ENCODE peak calls at places on chromosomes 3 and 15, in six cellular contexts. E is HCT116, U is ovary, R is NB4, Q is Peyer's patch, Z is right lobe of liver. H is an unnamed sample.

GRCh38 chr3:74883690-74884089 is 269.2 kb upstream of the CNTN3 start:
- DNase-seq in E (no peak), U (no peak), R (peak), Q (no peak), Z (no peak), H (no peak)

GRCh38 chr15:79329186-79329611 is 18.3 kb downstream of the TMED3 start:
- DNase-seq in E (no peak), U (no peak), R (peak), Q (no peak), Z (no peak), H (no peak)

GRCh38 chr3:127860223-127860622 is 37.9 kb upstream of the MGLL start:
- DNase-seq in E (no peak), U (no peak), R (no peak), Q (no peak), Z (no peak), H (no peak)

GRCh38 chr3:36496734-36497133 is 116.4 kb downstream of the STAC start:
- DNase-seq in E (no peak), U (no peak), R (no peak), Q (no peak), Z (no peak), H (no peak)

GRCh38 chr15:100169615-100170279 is 172.0 kb downstream of the ADAMTS17 start:
- DNase-seq in E (no peak), U (no peak), R (no peak), Q (no peak), Z (no peak), H (no peak)

GRCh38 chr15:38514601-38515000 is 50.0 kb downstream of the RASGRP1 start:
- DNase-seq in E (no peak), U (no peak), R (no peak), Q (no peak), Z (no peak), H (no peak)

GRCh38 chr15:31128919-31129768 is 27.6 kb upstream of the TRPM1 start:
- DNase-seq in E (no peak), U (peak), R (peak), Q (peak), Z (peak), H (peak)

GRCh38 chr3:161343986-161344385 is 27.3 kb downstream of the SPTSSB start:
- DNase-seq in E (no peak), U (no peak), R (no peak), Q (no peak), Z (no peak), H (no peak)

GRCh38 chr3:71186816-71187215 is 396.7 kb downstream of the FOXP1 start:
- DNase-seq in E (no peak), U (no peak), R (no peak), Q (no peak), Z (peak), H (no peak)

GRCh38 chr15:61584410-61584809 is 355.3 kb upstream of the RORA start:
- DNase-seq in E (no peak), U (no peak), R (peak), Q (no peak), Z (no peak), H (no peak)

GRCh38 chr3:120349819-120350125 is 618 bp upstream of the LRRC58 start:
- DNase-seq in E (no peak), U (no peak), R (no peak), Q (no peak), Z (no peak), H (no peak)

GRCh38 chr3:191813245-191813644 is 352.3 kb downstream of the PYDC2 start:
- DNase-seq in E (no peak), U (no peak), R (no peak), Q (no peak), Z (no peak), H (no peak)

GRCh38 chr3:108450444-108450843 is 60.0 kb downstream of the MYH15 start:
- DNase-seq in E (no peak), U (no peak), R (no peak), Q (no peak), Z (no peak), H (no peak)

GRCh38 chr15:29690765-29691475 is 131.3 kb downstream of the TJP1 start:
- DNase-seq in E (no peak), U (no peak), R (no peak), Q (no peak), Z (no peak), H (no peak)

GRCh38 chr3:177729939-177730700 is 532.8 kb upstream of the TBL1XR1 start:
- DNase-seq in E (no peak), U (no peak), R (no peak), Q (no peak), Z (no peak), H (no peak)

GRCh38 chr15:92453611-92454010 is 59.9 kb downstream of the ST8SIA2 start:
- DNase-seq in E (no peak), U (no peak), R (no peak), Q (no peak), Z (no peak), H (no peak)

GRCh38 chr15:24777307-24777706 is 101.7 kb downstream of the NPAP1 start:
- DNase-seq in E (no peak), U (no peak), R (no peak), Q (no peak), Z (no peak), H (no peak)

GRCh38 chr15:70854669-70854976 is 666 bp upstream of the LARP6 start:
- DNase-seq in E (no peak), U (no peak), R (no peak), Q (no peak), Z (no peak), H (peak)

GRCh38 chr15:31485431-31485830 is 158.8 kb downstream of the KLF13 start:
- DNase-seq in E (no peak), U (no peak), R (no peak), Q (no peak), Z (no peak), H (no peak)

GRCh38 chr3:113963879-113964278 is 16.1 kb downstream of the ZDHHC23 start:
- DNase-seq in E (no peak), U (no peak), R (no peak), Q (no peak), Z (no peak), H (no peak)

GRCh38 chr3:129016725-129017530 is 15.8 kb downstream of the EFCC1 start:
- DNase-seq in E (no peak), U (no peak), R (peak), Q (peak), Z (no peak), H (no peak)

GRCh38 chr3:27485853-27486252 is 1.7 kb upstream of the SLC4A7 start:
- DNase-seq in E (no peak), U (no peak), R (no peak), Q (no peak), Z (no peak), H (no peak)

GRCh38 chr3:155535098-155535497 is 209.8 kb downstream of the PLCH1 start:
- DNase-seq in E (no peak), U (no peak), R (no peak), Q (no peak), Z (no peak), H (no peak)

GRCh38 chr3:122100591-122101491 is 45.7 kb downstream of the CD86 start:
- DNase-seq in E (no peak), U (no peak), R (no peak), Q (no peak), Z (no peak), H (peak)

GRCh38 chr15:101277943-101278564 is 769 bp upstream of the SELENOS start:
- DNase-seq in E (no peak), U (no peak), R (no peak), Q (no peak), Z (no peak), H (no peak)

GRCh38 chr15:101275018-101275417 is 2.3 kb downstream of the SELENOS start:
- DNase-seq in E (no peak), U (no peak), R (no peak), Q (no peak), Z (no peak), H (no peak)

GRCh38 chr15:101276501-101277037 is 716 bp downstream of the SELENOS start:
- DNase-seq in E (no peak), U (no peak), R (peak), Q (no peak), Z (no peak), H (no peak)

GRCh38 chr15:101280007-101280406 is 2.7 kb upstream of the SELENOS start:
- DNase-seq in E (no peak), U (no peak), R (no peak), Q (no peak), Z (no peak), H (no peak)

GRCh38 chr15:101277038-101277822 is at the start of gene SELENOS:
- DNase-seq in E (peak), U (peak), R (peak), Q (peak), Z (peak), H (peak)
- TF ChIP-seq POLR2A in E (peak), U (peak), R (peak), Q (peak), Z (peak), H (peak)

DNA sequence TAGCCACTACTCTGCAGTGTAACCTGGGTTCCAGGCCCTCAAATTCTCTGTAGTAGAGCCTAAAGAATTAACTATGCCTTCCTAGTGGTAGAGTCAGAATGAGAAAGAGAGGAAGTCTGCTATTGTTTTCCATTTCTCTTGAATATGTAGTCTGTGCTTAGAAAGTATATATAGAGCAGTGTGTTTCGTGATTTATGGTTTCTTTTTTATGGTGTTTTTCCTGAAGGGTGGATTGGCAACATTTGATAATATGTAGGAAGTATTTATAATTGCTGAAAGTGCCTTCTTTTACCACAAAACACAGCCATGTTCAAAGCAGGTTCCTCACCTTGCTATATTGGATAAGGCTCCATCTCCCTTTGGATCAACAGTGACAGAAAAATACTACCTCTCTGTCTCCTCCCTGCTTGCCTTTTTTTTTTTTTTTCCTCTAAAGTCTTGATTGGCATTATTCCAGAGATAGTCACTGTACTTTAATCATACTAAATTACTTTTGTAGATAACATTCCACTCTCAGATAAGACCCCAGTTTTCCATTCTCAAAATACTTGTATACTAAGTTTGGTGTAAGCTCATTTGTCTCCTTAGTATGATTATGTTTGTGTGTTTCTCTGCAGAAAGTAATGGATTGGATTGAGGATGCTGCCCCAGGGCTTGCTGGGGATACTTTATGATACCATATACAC is 47.8 kb downstream of the IQGAP1 start:
- DNase-seq in E (no peak), U (no peak), R (no peak), Q (no peak), Z (no peak), H (no peak)
- TF ChIP-seq POLR2A in E (no peak), U (no peak), R (no peak), Q (no peak), Z (no peak), H (no peak)

DNA sequence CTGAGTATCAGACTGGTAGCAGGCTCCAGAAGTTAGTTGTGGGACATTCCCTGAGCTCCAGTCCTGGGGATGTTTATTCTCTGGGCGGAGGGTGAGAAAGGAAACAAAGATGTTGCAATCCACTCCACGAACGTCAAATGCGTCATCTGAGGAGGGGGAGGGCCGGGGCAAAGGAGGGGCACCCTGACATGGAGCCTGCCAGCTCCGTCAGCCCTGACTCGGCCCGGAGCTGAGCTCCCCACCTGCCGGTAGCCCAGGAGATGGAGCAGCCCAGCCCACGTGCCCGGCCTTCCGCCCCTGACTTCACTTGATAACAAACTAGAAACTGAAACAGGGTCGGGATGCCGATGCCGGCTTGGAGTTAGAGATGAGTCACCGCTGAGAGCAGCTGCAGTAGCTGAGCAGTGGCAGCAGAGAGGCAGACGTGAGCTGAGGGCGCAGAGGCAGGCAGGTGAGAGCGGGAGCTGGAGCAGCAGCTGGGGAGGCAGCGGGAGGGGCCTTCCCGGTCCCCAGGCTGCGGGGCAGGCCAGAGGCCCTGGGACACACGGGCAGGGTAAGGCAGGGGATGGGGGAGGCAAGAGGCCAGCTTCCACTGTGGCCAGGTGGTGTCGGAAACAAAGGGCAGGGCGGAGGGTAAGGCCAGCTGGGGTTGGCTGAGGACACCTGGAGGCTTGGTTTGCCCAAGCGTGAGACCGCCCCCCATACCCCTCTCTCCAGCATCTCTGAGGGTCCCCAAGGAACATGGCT is at the start of gene ISG20:
- DNase-seq in E (peak), U (peak), R (peak), Q (peak), Z (peak), H (peak)
- TF ChIP-seq POLR2A in E (peak), U (peak), R (no peak), Q (peak), Z (peak), H (no peak)

GRCh38 chr15:89430530-89431341 is 65.6 kb downstream of the RHCG start:
- DNase-seq in E (peak), U (peak), R (peak), Q (peak), Z (peak), H (peak)
- TF ChIP-seq POLR2A in E (no peak), U (no peak), R (no peak), Q (no peak), Z (no peak), H (no peak)

DNA sequence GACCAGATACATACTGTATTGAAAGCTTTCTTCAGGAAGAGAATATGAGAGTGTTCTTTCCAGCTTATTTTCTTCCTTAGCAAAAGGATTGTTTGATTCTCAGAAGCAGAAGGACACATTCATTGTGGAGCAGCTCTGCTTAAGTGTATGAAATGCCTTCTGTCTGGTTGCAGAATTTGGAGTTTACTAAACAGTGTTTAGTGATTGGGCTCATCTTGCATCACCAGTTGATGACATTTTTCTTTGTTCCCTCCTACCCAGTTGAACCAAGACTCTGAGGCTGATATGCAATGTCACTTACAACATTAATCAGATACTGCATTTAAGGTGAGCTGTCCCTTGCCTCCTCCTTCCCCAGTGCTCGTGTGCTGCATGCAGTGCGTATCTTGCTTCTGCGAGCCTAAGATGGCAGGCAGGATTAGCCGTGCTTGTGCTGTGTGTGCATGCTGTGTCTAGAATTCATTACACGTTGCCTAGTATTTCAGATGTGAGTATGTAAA is 18.4 kb downstream of the ZBTB38 start:
- DNase-seq in E (no peak), U (no peak), R (no peak), Q (no peak), Z (no peak), H (no peak)
- TF ChIP-seq POLR2A in E (no peak), U (no peak), R (no peak), Q (no peak), Z (no peak), H (no peak)